ENCODE peak calls at places on chromosomes 2 and 18, in five cellular contexts. U is Karpas-422, B is cardiac muscle cell, N is mesendoderm, G is foreskin fibroblast. M is an unnamed sample.
A peak's percentile ranks its signal among the peaks of the same experiment; 100 is the strongest.

GRCh38 chr2:96923201-96923600 is 53.3 kb upstream of the SEMA4C start:
- DNase-seq in U (no peak), B (no peak), G (no peak), N (no peak), M (no peak)

GRCh38 chr2:136065907-136066306 is 52.0 kb downstream of the CXCR4 start:
- DNase-seq in B (no peak), G (no peak), N (no peak), U (no peak), M (no peak)

GRCh38 chr2:234917245-234917975 is 34.4 kb upstream of the SH3BP4 start:
- DNase-seq in B (peak; percentile 17), N (peak; percentile 38), G (no peak), U (no peak), M (no peak)

GRCh38 chr18:11393486-11393885 is 215.9 kb upstream of the SLC35G4 start:
- DNase-seq in B (no peak), N (peak; percentile 72), G (no peak), U (no peak), M (no peak)

GRCh38 chr2:103132536-103133217 is 370.8 kb downstream of the TMEM182 start:
- DNase-seq in U (no peak), B (no peak), N (no peak), G (no peak), M (no peak)

GRCh38 chr18:9322730-9323129 is 11.8 kb upstream of the TWSG1 start:
- DNase-seq in G (no peak), B (no peak), N (no peak), U (no peak), M (no peak)

GRCh38 chr18:37299471-37300304 is 265.9 kb downstream of the CELF4 start:
- DNase-seq in G (peak; percentile 90), B (peak; percentile 48), N (peak; percentile 56), U (no peak), M (no peak)

GRCh38 chr2:218405365-218406208 is 5.9 kb downstream of the CTDSP1 start:
- DNase-seq in G (no peak), U (peak; percentile 55), N (peak; percentile 48), B (peak; percentile 23), M (peak; percentile 70)

GRCh38 chr2:71704688-71705087 is 251.3 kb downstream of the DYSF start:
- DNase-seq in B (no peak), G (no peak), U (no peak), N (no peak), M (no peak)

GRCh38 chr2:177598321-177598922 is 205.8 kb downstream of the AGPS start:
- DNase-seq in B (no peak), G (peak; percentile 8), N (peak; percentile 54), U (no peak), M (no peak)

GRCh38 chr18:79798346-79798998 is 734 bp downstream of the KCNG2 start:
- DNase-seq in U (no peak), G (no peak), N (no peak), B (no peak), M (peak; percentile 83)

GRCh38 chr2:188333751-188334524 is 42.3 kb downstream of the GULP1 start:
- DNase-seq in G (no peak), U (no peak), N (no peak), B (peak; percentile 29), M (no peak)

GRCh38 chr2:54767921-54768320 is 44.5 kb downstream of the EML6 start:
- DNase-seq in N (no peak), U (peak; percentile 76), G (peak; percentile 68), B (no peak), M (no peak)

GRCh38 chr2:206084870-206085741 is 868 bp downstream of the INO80D start:
- DNase-seq in G (no peak), N (peak; percentile 37), B (peak; percentile 66), U (peak; percentile 77), M (peak; percentile 73)

GRCh38 chr2:27809761-27810241 is 38.3 kb downstream of the MRPL33 start:
- DNase-seq in B (no peak), G (peak; percentile 61), U (no peak), N (no peak), M (no peak)

GRCh38 chr2:36338827-36339145 is 16.8 kb upstream of the CRIM1 start:
- DNase-seq in B (no peak), G (no peak), U (no peak), N (peak; percentile 88), M (no peak)

GRCh38 chr2:117557626-117558025 is 256.9 kb upstream of the DDX18 start:
- DNase-seq in G (no peak), N (peak; percentile 19), U (peak; percentile 35), B (no peak), M (no peak)

GRCh38 chr2:217731805-217732204 is 271.0 kb downstream of the TNS1 start:
- DNase-seq in U (no peak), B (no peak), N (no peak), G (no peak), M (no peak)

GRCh38 chr2:165293439-165294420 is 54.5 kb downstream of the SCN2A start:
- DNase-seq in B (peak; percentile 94), N (peak; percentile 94), G (peak; percentile 63), U (peak; percentile 95), M (peak; percentile 43)

GRCh38 chr18:80154293-80154692 is 45.2 kb downstream of the ADNP2 start:
- DNase-seq in B (no peak), U (peak; percentile 85), G (no peak), N (peak; percentile 66), M (peak; percentile 71)

GRCh38 chr2:66553370-66553769 is 118.4 kb downstream of the MEIS1 start:
- DNase-seq in G (no peak), U (no peak), B (peak; percentile 58), N (no peak), M (no peak)

GRCh38 chr2:66559672-66560071 is 124.7 kb downstream of the MEIS1 start:
- DNase-seq in G (no peak), N (no peak), B (no peak), U (no peak), M (no peak)

GRCh38 chr2:66550826-66551225 is 115.9 kb downstream of the MEIS1 start:
- DNase-seq in B (no peak), G (no peak), U (no peak), N (no peak), M (no peak)

GRCh38 chr2:66555511-66556324 is 120.8 kb downstream of the MEIS1 start:
- DNase-seq in G (no peak), B (no peak), U (peak; percentile 59), N (no peak), M (no peak)

DNA sequence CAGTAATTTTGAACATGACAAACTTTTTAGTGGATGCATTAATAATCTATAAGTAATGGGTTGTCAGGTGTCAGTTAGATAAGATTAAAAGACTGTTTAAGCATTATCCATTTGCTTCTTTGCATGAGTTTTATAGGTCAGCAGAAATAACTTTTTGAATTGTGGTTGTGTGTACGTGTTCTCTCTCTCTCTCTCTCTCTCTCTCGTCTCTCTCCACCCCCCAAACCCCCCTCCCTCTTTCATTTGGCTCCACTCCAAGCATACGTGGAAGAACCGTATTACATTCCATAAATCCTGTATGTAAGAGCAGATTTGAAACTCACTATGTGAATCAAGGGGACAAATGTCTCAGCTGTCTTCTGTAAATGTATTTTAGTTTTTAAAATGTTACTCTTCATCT is 120.2 kb downstream of the MEIS1 start:
- DNase-seq in N (no peak), B (no peak), G (no peak), U (no peak), M (no peak)
- H3K4me3 ChIP-seq in N (no peak overlapping the region), B (no peak overlapping the region), G (no peak overlapping the region), U (no peak overlapping the region), M (no peak overlapping the region)

GRCh38 chr2:237601453-237602116 is 11.1 kb upstream of the RAB17 start:
- DNase-seq in U (no peak), B (peak; percentile 78), G (no peak), N (peak; percentile 98), M (peak; percentile 75)

GRCh38 chr2:237602409-237602808 is 11.9 kb upstream of the RAB17 start:
- DNase-seq in N (peak; percentile 61), B (no peak), U (no peak), G (no peak), M (no peak)

GRCh38 chr2:237598468-237599208 is 8.1 kb upstream of the RAB17 start:
- DNase-seq in U (no peak), B (no peak), N (no peak), G (no peak), M (no peak)

GRCh38 chr2:237599465-237600110 is 9.1 kb upstream of the RAB17 start:
- DNase-seq in U (no peak), N (no peak), G (no peak), B (no peak), M (no peak)

DNA sequence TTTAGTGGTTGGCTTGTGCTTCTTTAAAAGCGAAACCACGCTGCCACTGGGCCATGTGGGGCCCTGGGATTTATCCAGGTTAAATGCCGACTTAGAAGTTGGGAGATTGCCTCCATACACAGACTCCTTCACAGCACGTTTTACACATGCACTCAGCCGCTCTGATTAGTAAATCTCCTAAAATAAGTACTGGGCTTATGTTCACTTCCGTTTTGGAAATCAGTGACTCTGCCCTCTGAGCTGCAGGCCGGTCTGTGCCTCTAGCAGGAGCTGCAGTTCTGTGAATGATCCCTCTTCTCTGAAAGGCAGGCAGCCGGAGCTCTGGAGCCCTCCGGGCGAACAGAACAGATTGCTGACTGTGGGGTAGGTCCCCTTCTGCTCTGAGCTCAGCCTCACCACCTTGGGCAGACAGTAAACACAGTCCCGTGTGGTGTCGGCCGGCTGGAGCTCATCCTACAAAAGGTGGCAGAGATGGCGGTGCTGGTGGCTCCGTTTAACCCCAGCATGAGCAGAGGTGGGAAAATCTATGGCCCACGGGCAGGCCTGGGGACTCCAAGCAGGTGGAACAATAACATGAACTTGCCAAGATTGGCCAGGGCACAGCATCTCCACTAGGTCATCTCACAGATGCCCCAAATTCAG is 9.8 kb upstream of the RAB17 start:
- DNase-seq in B (no peak), N (no peak), U (no peak), G (peak; percentile 79), M (no peak)
- H3K4me3 ChIP-seq in B (no peak overlapping the region), N (no peak overlapping the region), U (peak overlapping the region; percentile 4), G (peak overlapping the region; percentile 16), M (no peak overlapping the region)

GRCh38 chr2:230924470-230925341 is at the start of gene GPR55:
- DNase-seq in G (no peak), N (peak; percentile 65), U (peak; percentile 76), B (no peak), M (peak; percentile 90)
- H3K4me3 ChIP-seq in G (no peak within 1 kb of the TSS), N (no peak within 1 kb of the TSS), U (peak within 1 kb of the TSS; percentile 63), B (no peak within 1 kb of the TSS), M (no peak within 1 kb of the TSS)

GRCh38 chr2:226031962-226032441 is 632.5 kb downstream of the NYAP2 start:
- DNase-seq in U (no peak), G (peak; percentile 21), N (peak; percentile 72), B (peak; percentile 51), M (peak; percentile 6)

GRCh38 chr2:226030369-226031077 is 631.0 kb downstream of the NYAP2 start:
- DNase-seq in U (no peak), B (peak; percentile 63), N (peak; percentile 48), G (no peak), M (no peak)

DNA sequence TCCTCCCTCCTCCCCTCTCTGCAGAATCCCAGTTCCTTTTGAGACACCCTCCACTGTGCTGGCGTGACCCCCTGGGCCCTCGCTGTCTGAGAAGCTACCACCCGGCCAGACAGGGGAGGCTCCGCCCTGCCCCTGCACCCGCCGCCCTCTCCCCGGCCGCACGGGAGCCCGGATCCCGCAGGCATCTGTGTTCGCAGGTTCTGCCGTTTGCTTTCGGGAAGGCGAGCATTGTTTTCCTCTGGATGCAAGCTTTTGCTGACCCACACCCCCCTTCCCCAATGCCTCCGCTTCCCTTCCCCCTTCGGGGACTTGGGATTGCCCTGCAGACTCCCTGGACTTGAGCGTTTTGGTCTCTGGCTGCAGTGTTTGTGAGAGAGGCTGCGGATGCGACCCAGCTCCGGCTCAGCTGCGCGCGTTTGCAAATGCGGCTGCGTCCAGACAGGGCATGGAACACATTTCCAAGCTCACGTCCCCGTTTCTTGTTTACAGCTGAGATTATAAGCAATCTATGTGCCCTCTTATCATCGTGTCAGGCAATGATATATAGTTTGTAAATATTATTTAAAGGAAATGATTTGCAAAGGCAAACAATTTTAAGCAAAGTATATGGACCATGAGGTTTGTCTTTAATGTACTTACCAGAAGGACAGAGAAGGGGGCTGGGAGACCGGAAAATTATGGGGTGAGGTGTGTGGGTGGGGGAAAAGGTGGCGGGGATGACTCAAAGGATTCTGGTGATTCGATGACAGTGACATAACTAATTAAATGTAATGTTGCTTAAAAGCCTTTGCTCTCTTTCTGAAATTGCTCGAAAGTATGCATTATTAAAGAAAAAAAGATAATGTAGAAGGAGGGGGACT is 631.8 kb downstream of the NYAP2 start:
- DNase-seq in U (no peak), N (peak; percentile 97), B (peak; percentile 84), G (peak; percentile 61), M (peak; percentile 69)
- H3K4me3 ChIP-seq in U (no peak overlapping the region), N (no peak overlapping the region), B (peak overlapping the region; percentile 52), G (peak overlapping the region; percentile 48), M (peak overlapping the region; percentile 59)